ENCODE peak calls at places on chromosomes 3 and 15, in nine cellular contexts. V is body of pancreas, B is mucosa of descending colon, M is Calu3, N is HCT116, R is left lung, Z is RWPE1, I is osteocyte, F is PC-9. H is an unnamed sample.

GRCh38 chr3:101484805-101485620 is 28.0 kb downstream of the SENP7 start:
- DNase-seq in M (peak; percentile 10), N (no peak), R (no peak), Z (peak; percentile 57), V (no peak), F (peak; percentile 49), B (no peak), I (no peak), H (peak; percentile 55)

GRCh38 chr3:183253364-183253960 is 409 bp downstream of the B3GNT5 start:
- DNase-seq in I (no peak), V (peak; percentile 66), B (peak; percentile 77), M (peak; percentile 59), R (peak; percentile 78), Z (no peak), F (peak; percentile 51), N (no peak), H (no peak)

GRCh38 chr3:84998545-84998944 is 39.8 kb downstream of the CADM2 start:
- DNase-seq in M (no peak), F (no peak), V (no peak), R (no peak), N (no peak), I (no peak), Z (no peak), B (no peak), H (no peak)

GRCh38 chr3:62587579-62588031 is 214.3 kb upstream of the FEZF2 start:
- DNase-seq in V (no peak), F (no peak), N (no peak), B (no peak), I (no peak), R (no peak), M (no peak), Z (peak; percentile 69), H (peak; percentile 93)

GRCh38 chr3:12545473-12545791 is at the start of gene MKRN2OS:
- DNase-seq in F (peak; percentile 81), I (no peak), B (peak; percentile 67), R (no peak), V (peak; percentile 80), N (peak; percentile 29), M (peak; percentile 78), Z (peak; percentile 70), H (no peak)

GRCh38 chr15:91471410-91471993 is 371.4 kb downstream of the SV2B start:
- DNase-seq in M (no peak), V (no peak), R (peak; percentile 52), I (no peak), F (no peak), N (no peak), B (no peak), Z (no peak), H (no peak)

GRCh38 chr3:64355473-64355872 is 130.2 kb upstream of the PRICKLE2 start:
- DNase-seq in N (no peak), R (no peak), V (no peak), M (no peak), F (peak; percentile 61), B (no peak), I (no peak), Z (peak; percentile 16), H (peak; percentile 12)

GRCh38 chr15:78618490-78618934 is 2.3 kb downstream of the CHRNA3 start:
- DNase-seq in R (peak; percentile 69), M (peak; percentile 95), B (no peak), Z (peak; percentile 88), N (peak; percentile 73), I (peak; percentile 94), V (peak; percentile 91), F (peak; percentile 72), H (peak; percentile 82)

GRCh38 chr3:9957214-9957613 is 5.0 kb upstream of the PRRT3 start:
- DNase-seq in M (no peak), I (no peak), N (no peak), B (no peak), R (no peak), V (no peak), Z (no peak), F (no peak), H (no peak)

GRCh38 chr3:23277688-23278087 is 74.6 kb downstream of the UBE2E2 start:
- DNase-seq in R (no peak), I (no peak), V (no peak), M (no peak), F (no peak), Z (no peak), N (no peak), B (no peak), H (no peak)

GRCh38 chr3:21955406-21955805 is 204.4 kb upstream of the ZNF385D start:
- DNase-seq in I (no peak), B (no peak), N (no peak), V (no peak), Z (no peak), R (no peak), F (no peak), M (no peak), H (no peak)

GRCh38 chr3:158109295-158109803 is 540 bp upstream of the RSRC1 start:
- DNase-seq in Z (no peak), V (no peak), F (no peak), I (no peak), M (no peak), B (no peak), N (no peak), R (no peak), H (no peak)

GRCh38 chr15:52261498-52262242 is 33.9 kb downstream of the MYO5C start:
- DNase-seq in F (peak; percentile 90), N (peak; percentile 26), B (no peak), M (peak; percentile 87), I (peak; percentile 86), Z (peak; percentile 86), V (peak; percentile 49), R (peak; percentile 70), H (peak; percentile 68)

GRCh38 chr15:67829647-67830504 is 4.6 kb downstream of the SKOR1 start:
- DNase-seq in I (no peak), V (no peak), B (no peak), Z (no peak), F (no peak), M (no peak), N (no peak), R (no peak), H (no peak)

GRCh38 chr15:98769867-98770266 is 121.5 kb downstream of the IGF1R start:
- DNase-seq in F (no peak), Z (no peak), V (no peak), R (no peak), I (no peak), B (no peak), M (no peak), N (no peak), H (no peak)

GRCh38 chr3:54176106-54176505 is 53.8 kb downstream of the CACNA2D3 start:
- DNase-seq in V (no peak), N (no peak), I (no peak), F (no peak), Z (no peak), R (no peak), B (no peak), M (no peak), H (no peak)

GRCh38 chr3:151841801-151842200 is 27.9 kb downstream of the AADAC start:
- DNase-seq in B (no peak), V (no peak), M (no peak), N (no peak), F (no peak), R (no peak), Z (no peak), I (no peak), H (peak; percentile 24)
- TF ChIP-seq CTCF in B (no peak), V (no peak), M (no peak), N (no peak), F (no peak), R (no peak), Z (no peak), I (no peak), H (no peak)

GRCh38 chr3:170226426-170226960 is 4.3 kb downstream of the PRKCI start:
- DNase-seq in F (no peak), B (no peak), R (no peak), V (no peak), I (no peak), Z (no peak), M (no peak), N (no peak), H (peak; percentile 19)

GRCh38 chr3:170221924-170222646 is at the start of gene PRKCI:
- DNase-seq in Z (peak; percentile 98), B (peak; percentile 97), I (peak; percentile 97), M (peak; percentile 99), V (peak; percentile 95), R (peak; percentile 97), N (peak; percentile 97), F (peak; percentile 97), H (peak; percentile 95)

GRCh38 chr3:170220871-170221270 is 1.4 kb upstream of the PRKCI start:
- DNase-seq in F (no peak), N (no peak), I (no peak), M (no peak), R (no peak), V (no peak), Z (no peak), B (no peak), H (peak; percentile 44)

GRCh38 chr3:170225166-170225565 is 2.9 kb downstream of the PRKCI start:
- DNase-seq in R (no peak), Z (no peak), B (no peak), I (no peak), F (no peak), V (no peak), M (no peak), N (no peak), H (no peak)

GRCh38 chr3:170222647-170223541 is 670 bp downstream of the PRKCI start:
- DNase-seq in B (no peak), N (no peak), V (peak; percentile 48), R (peak; percentile 42), I (no peak), M (peak; percentile 58), F (no peak), Z (peak; percentile 66), H (peak; percentile 15)
- TF ChIP-seq CTCF in B (no peak), N (peak; percentile 15), V (no peak), R (peak; percentile 20), I (peak; percentile 19), M (no peak), F (peak; percentile 48), Z (no peak), H (peak; percentile 49)

GRCh38 chr15:47194718-47195117 is 522.6 kb upstream of the SEMA6D start:
- DNase-seq in R (no peak), F (no peak), V (no peak), Z (peak; percentile 17), M (no peak), I (no peak), B (no peak), N (no peak), H (peak; percentile 32)
- TF ChIP-seq CTCF in R (peak; percentile 20), F (peak; percentile 38), V (no peak), Z (peak; percentile 29), M (no peak), I (peak; percentile 54), B (no peak), N (no peak), H (peak; percentile 74)

DNA sequence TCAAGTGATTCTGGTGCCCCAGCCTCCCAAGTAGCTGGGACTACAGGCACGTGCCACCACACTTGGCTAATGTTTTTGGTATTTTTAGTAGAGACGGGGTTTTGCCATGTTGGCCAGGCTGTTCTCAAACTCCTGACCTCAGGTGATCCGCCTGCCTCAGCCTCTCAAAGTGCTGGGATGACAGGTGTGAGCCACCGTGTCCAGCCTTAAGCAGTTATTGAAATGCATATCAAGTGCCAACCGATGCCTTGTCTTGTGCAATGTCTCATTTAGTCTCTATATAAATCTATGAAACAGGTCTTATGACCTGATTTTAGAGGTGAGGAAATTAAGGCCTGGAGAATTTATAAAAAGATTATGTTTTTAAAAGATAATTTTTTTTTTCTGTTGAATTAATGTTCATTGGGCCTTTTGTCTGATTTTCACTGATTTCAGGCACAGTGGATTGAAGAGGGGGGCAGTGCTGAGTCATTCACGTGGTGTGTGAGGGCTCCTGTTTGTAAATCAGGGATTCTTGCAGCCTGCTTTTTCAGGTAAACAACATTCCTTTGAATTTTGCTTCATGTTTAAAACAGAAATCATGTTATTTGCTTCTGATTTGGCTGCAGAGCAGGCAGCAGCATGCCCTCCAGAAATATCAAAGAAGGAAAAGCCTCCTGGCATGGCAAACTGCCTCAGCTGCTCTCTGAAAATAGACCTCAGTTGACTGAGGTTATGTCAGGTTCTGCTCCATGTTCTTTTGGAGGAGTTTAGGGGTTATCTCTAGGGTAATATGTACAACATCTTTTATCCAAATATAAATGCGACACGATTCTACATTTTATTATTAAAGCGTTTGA is 407.0 kb upstream of the RGMA start:
- DNase-seq in R (no peak), I (no peak), V (no peak), F (no peak), Z (peak; percentile 50), N (no peak), B (no peak), M (no peak), H (no peak)
- TF ChIP-seq CTCF in R (no peak), I (no peak), V (no peak), F (no peak), Z (no peak), N (no peak), B (no peak), M (no peak), H (no peak)

H was measured in HFFc6.